ENCODE peak calls at places on chromosome 5, in nine cellular contexts. K is LNCaP clone FGC; Y is uterus; Q is astrocyte of the spinal cord; D is endodermal cell; W is CD8-positive, alpha-beta T cell; A is GM06990; P is NB4; Z is epithelial cell of esophagus. H is an unnamed sample.

GRCh38 chr5:179387151-179388110 is 42.2 kb upstream of the ADAMTS2 start:
- DNase-seq in K (no peak), Y (no peak), Q (no peak), D (peak), W (no peak), A (no peak), P (no peak), Z (no peak), H (no peak)

GRCh38 chr5:57662991-57663390 is 180.4 kb upstream of the ACTBL2 start:
- DNase-seq in K (no peak), Y (no peak), Q (no peak), D (no peak), W (no peak), A (no peak), P (no peak), Z (no peak), H (peak)

GRCh38 chr5:149257875-149258705 is 13.6 kb upstream of the AFAP1L1 start:
- DNase-seq in K (no peak), Y (no peak), Q (peak), D (no peak), W (no peak), A (no peak), P (no peak), Z (peak), H (peak)

GRCh38 chr5:136195971-136196577 is 3.1 kb upstream of the SMIM32 start:
- DNase-seq in K (no peak), Y (no peak), Q (no peak), D (peak), W (no peak), A (no peak), P (no peak), Z (no peak), H (peak)

GRCh38 chr5:134125195-134126015 is 10.9 kb downstream of the TCF7 start:
- DNase-seq in K (no peak), Y (peak), Q (peak), D (no peak), W (no peak), A (no peak), P (no peak), Z (peak), H (peak)

GRCh38 chr5:14598225-14598624 is 16.6 kb downstream of the OTULINL start:
- DNase-seq in K (no peak), Y (no peak), Q (no peak), D (no peak), W (no peak), A (no peak), P (no peak), Z (no peak), H (no peak)

GRCh38 chr5:67974054-67974453 is 241.5 kb upstream of the PIK3R1 start:
- DNase-seq in K (no peak), Y (no peak), Q (no peak), D (no peak), W (no peak), A (no peak), P (no peak), Z (no peak), H (no peak)

GRCh38 chr5:67206381-67207328 is 10.1 kb upstream of the CD180 start:
- DNase-seq in K (no peak), Y (no peak), Q (peak), D (no peak), W (peak), A (peak), P (peak), Z (peak), H (peak)

GRCh38 chr5:36177715-36178556 is 26.0 kb downstream of the SKP2 start:
- DNase-seq in K (peak), Y (no peak), Q (peak), D (no peak), W (no peak), A (no peak), P (peak), Z (peak), H (peak)

GRCh38 chr5:74851684-74852353 is 14.4 kb downstream of the FAM169A start:
- DNase-seq in K (no peak), Y (no peak), Q (peak), D (no peak), W (no peak), A (no peak), P (no peak), Z (peak), H (peak)
- H3K4me3 ChIP-seq in K (no peak), Y (no peak), Q (no peak), D (no peak), W (no peak), A (no peak), P (no peak), Z (no peak), H (no peak)

GRCh38 chr5:141330299-141331080 is at the start of gene PCDHGA1:
- DNase-seq in K (peak), Y (no peak), Q (peak), D (peak), W (no peak), A (no peak), P (peak), Z (peak), H (peak)
- TF ChIP-seq CTCF in K (peak), Y (no peak), Q (peak), D (peak), W (no peak), A (peak), P (peak), Z (peak), H (peak)

DNA sequence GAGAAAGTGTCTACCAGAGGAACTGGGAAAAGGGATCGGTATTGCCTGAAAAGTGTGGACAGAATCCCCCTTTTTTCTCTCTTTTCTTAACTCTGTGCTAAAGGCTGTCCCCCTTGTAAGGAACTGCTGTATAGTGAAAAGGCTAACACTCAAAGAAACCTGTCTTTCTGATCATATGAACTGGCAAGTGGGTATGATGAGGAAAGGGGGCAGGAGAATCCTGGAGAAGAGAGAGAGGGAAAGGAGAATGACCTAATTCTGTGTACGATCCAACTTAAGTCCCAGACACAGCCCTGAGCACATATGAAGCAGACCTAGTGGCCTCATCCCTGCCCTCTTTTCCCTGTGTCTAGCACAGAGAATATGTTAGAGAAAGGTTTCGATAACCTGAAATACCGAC is 967 bp downstream of the ANKRD31 start:
- DNase-seq in K (no peak), Y (no peak), Q (no peak), D (no peak), W (no peak), A (no peak), P (peak), Z (no peak), H (no peak)
- H3K4me3 ChIP-seq in K (no peak), Y (no peak), Q (no peak), D (no peak), W (no peak), A (no peak), P (peak), Z (no peak), H (no peak)

GRCh38 chr5:1944408-1944807 is 61.7 kb upstream of the IRX4 start:
- DNase-seq in K (no peak), Y (no peak), Q (no peak), D (no peak), W (no peak), A (no peak), P (no peak), Z (no peak), H (no peak)

GRCh38 chr5:1942630-1943029 is 59.9 kb upstream of the IRX4 start:
- DNase-seq in K (no peak), Y (no peak), Q (no peak), D (no peak), W (no peak), A (no peak), P (no peak), Z (no peak), H (no peak)

GRCh38 chr5:1943481-1943880 is 60.8 kb upstream of the IRX4 start:
- DNase-seq in K (no peak), Y (no peak), Q (no peak), D (no peak), W (no peak), A (no peak), P (no peak), Z (no peak), H (no peak)

GRCh38 chr5:1939256-1939655 is 56.5 kb upstream of the IRX4 start:
- DNase-seq in K (no peak), Y (no peak), Q (no peak), D (no peak), W (no peak), A (no peak), P (no peak), Z (no peak), H (no peak)

DNA sequence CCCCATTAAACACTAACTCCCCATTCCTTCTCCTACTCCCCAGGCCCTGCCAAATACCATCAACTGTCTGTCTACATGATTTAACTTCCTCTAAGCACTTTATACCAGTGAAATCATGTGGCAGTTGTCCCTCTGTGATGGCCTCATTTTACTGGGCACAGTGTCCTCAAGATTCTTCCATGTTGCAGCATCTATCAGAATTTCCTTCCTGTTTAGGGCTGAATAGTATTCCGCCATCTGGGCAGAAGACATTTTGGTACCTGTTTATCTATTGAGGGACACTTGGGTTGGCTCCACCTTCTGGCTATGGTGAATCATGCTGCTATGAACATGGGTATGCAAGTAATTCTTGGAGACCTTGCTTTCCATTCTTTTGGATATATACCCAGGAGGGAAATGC is 59.4 kb upstream of the IRX4 start:
- DNase-seq in K (no peak), Y (no peak), Q (no peak), D (no peak), W (no peak), A (no peak), P (no peak), Z (no peak), H (no peak)
- TF ChIP-seq CTCF in K (no peak), Y (no peak), Q (no peak), D (no peak), W (no peak), A (no peak), P (no peak), Z (no peak), H (no peak)

DNA sequence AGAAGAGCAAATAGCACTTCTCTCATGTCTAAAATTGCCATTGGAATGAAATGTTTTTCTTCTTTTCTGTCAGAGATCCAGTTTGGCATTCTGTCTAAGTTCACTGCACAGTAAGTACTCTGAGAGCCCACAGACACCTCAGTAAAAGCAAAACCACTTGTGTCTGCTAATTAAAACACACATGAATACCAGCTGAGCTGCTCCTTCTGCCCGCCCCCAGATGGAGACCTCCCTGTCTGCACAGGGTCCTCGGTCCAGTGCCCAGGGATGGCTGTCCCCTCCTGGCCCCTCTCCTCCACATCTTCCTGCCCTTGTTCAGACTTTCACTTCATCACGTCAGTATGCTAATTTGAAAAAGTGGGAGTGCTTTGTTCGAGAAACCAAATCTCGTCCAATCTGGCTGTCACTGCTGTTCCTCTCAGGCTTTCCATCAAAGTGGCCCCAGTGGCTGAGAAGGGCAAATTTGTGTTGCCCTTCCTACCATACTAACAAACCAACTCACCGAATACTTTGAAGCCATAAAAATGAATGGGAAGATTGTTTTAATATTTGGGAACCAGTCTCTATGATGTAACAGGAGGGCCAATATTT is 43.5 kb downstream of the LIX1 start:
- DNase-seq in K (no peak), Y (no peak), Q (no peak), D (no peak), W (no peak), A (peak), P (no peak), Z (no peak), H (peak)
- H3K4me3 ChIP-seq in K (no peak), Y (no peak), Q (no peak), D (no peak), W (no peak), A (peak), P (no peak), Z (no peak), H (no peak)

GRCh38 chr5:62650197-62650596 is 71.6 kb downstream of the LRRC70 start:
- DNase-seq in K (no peak), Y (no peak), Q (no peak), D (peak), W (no peak), A (no peak), P (no peak), Z (no peak), H (no peak)

GRCh38 chr5:62653001-62653863 is 74.6 kb downstream of the LRRC70 start:
- DNase-seq in K (no peak), Y (no peak), Q (no peak), D (no peak), W (no peak), A (no peak), P (peak), Z (no peak), H (peak)

GRCh38 chr5:62653864-62654575 is 75.4 kb downstream of the LRRC70 start:
- DNase-seq in K (no peak), Y (no peak), Q (no peak), D (no peak), W (no peak), A (no peak), P (peak), Z (no peak), H (no peak)

GRCh38 chr5:62649476-62650113 is 71.0 kb downstream of the LRRC70 start:
- DNase-seq in K (no peak), Y (no peak), Q (no peak), D (peak), W (no peak), A (no peak), P (no peak), Z (no peak), H (no peak)

GRCh38 chr5:62652225-62652624 is 73.6 kb downstream of the LRRC70 start:
- DNase-seq in K (no peak), Y (no peak), Q (no peak), D (no peak), W (no peak), A (no peak), P (no peak), Z (no peak), H (no peak)
- TF ChIP-seq CTCF in K (no peak), Y (no peak), Q (no peak), D (no peak), W (no peak), A (no peak), P (no peak), Z (no peak), H (no peak)

H was measured in choroid plexus epithelial cell.